ENCODE peak calls at places on chromosomes 13 and 19, in four cellular contexts. G is fibroblast of lung, X is GM23248, V is lower lobe of right lung. A is an unnamed sample.

GRCh38 chr13:44818428-44818827 is 170.8 kb downstream of the NUFIP1 start:
- DNase-seq in G (no peak), X (peak; percentile 25), V (no peak), A (no peak)

GRCh38 chr19:31938675-31939074 is 406.7 kb upstream of the ZNF507 start:
- DNase-seq in G (peak; percentile 25), X (no peak), V (no peak), A (no peak)

GRCh38 chr19:10565028-10565566 is 713 bp downstream of the KRI1 start:
- DNase-seq in G (peak; percentile 32), X (peak; percentile 77), V (peak; percentile 68), A (no peak)

GRCh38 chr19:12834976-12835757 is 788 bp upstream of the RTBDN start:
- DNase-seq in G (no peak), X (peak; percentile 70), V (peak; percentile 57), A (peak; percentile 61)

GRCh38 chr13:46751811-46752635 is 44.9 kb downstream of the ESD start:
- DNase-seq in G (no peak), X (peak; percentile 65), V (no peak), A (no peak)

GRCh38 chr13:88196106-88196505 is 524.9 kb downstream of the SLITRK5 start:
- DNase-seq in G (peak; percentile 2), X (no peak), V (no peak), A (no peak)

GRCh38 chr13:92808007-92808406 is 418.6 kb upstream of the GPC6 start:
- DNase-seq in G (peak; percentile 61), X (no peak), V (no peak), A (no peak)

GRCh38 chr13:114071441-114071840 is 61.0 kb downstream of the RASA3 start:
- DNase-seq in G (peak; percentile 32), X (no peak), V (no peak), A (no peak)

GRCh38 chr19:30428281-30428680 is 56.1 kb downstream of the ZNF536 start:
- DNase-seq in G (no peak), X (no peak), V (no peak), A (no peak)

GRCh38 chr13:108789476-108789875 is 160.1 kb downstream of the MYO16 start:
- DNase-seq in G (no peak), X (no peak), V (no peak), A (no peak)

GRCh38 chr19:19661675-19662251 is 1.7 kb downstream of the ATP13A1 start:
- DNase-seq in G (no peak), X (peak; percentile 12), V (peak; percentile 48), A (no peak)

GRCh38 chr13:97946951-97947588 is 6.4 kb upstream of the IPO5 start:
- DNase-seq in G (peak; percentile 89), X (peak; percentile 92), V (no peak), A (no peak)

GRCh38 chr13:98738213-98738612 is 14.3 kb downstream of the SLC15A1 start:
- DNase-seq in G (no peak), X (no peak), V (no peak), A (no peak)

GRCh38 chr13:106373304-106373988 is 162.0 kb downstream of the EFNB2 start:
- DNase-seq in G (peak; percentile 24), X (no peak), V (no peak), A (no peak)

GRCh38 chr13:75016225-75016624 is 465.7 kb downstream of the TBC1D4 start:
- DNase-seq in G (peak; percentile 14), X (no peak), V (no peak), A (no peak)

GRCh38 chr13:80712026-80712425 is 371.1 kb upstream of the SPRY2 start:
- DNase-seq in G (peak; percentile 37), X (no peak), V (no peak), A (no peak)

GRCh38 chr13:110341445-110342247 is 34.6 kb downstream of the COL4A2 start:
- DNase-seq in G (peak; percentile 78), X (no peak), V (no peak), A (peak; percentile 26)

GRCh38 chr13:73778242-73778864 is 355.9 kb downstream of the KLF12 start:
- DNase-seq in G (no peak), X (no peak), V (no peak), A (no peak)

GRCh38 chr13:47218611-47219010 is 321.8 kb upstream of the HTR2A start:
- DNase-seq in G (no peak), X (no peak), V (no peak), A (no peak)

GRCh38 chr13:97199451-97199850 is 22.7 kb upstream of the MBNL2 start:
- DNase-seq in G (no peak), X (no peak), V (no peak), A (no peak)

GRCh38 chr19:16127080-16127479 is 15.4 kb downstream of the RAB8A start:
- DNase-seq in G (no peak), X (no peak), V (no peak), A (no peak)

GRCh38 chr13:23378009-23378632 is 55.4 kb downstream of the SACS start:
- DNase-seq in G (peak; percentile 98), X (peak; percentile 100), V (no peak), A (no peak)

GRCh38 chr19:52190679-52191293 is 934 bp downstream of the PPP2R1A start:
- DNase-seq in G (peak; percentile 51), X (peak; percentile 61), V (peak; percentile 55), A (peak; percentile 44)

GRCh38 chr19:46761418-46761831 is 15.2 kb upstream of the STRN4 start:
- DNase-seq in G (peak; percentile 91), X (peak; percentile 28), V (no peak), A (no peak)

GRCh38 chr19:1901940-1902404 is 3.2 kb upstream of the ADAT3 start:
- DNase-seq in G (peak; percentile 9), X (no peak), V (peak; percentile 78), A (no peak)

GRCh38 chr19:46225558-46226004 is 4.0 kb upstream of the IGFL1 start:
- DNase-seq in G (peak; percentile 31), X (peak; percentile 25), V (no peak), A (no peak)

GRCh38 chr13:96216543-96216942 is 126.6 kb downstream of the HS6ST3 start:
- DNase-seq in G (no peak), X (no peak), V (no peak), A (no peak)

GRCh38 chr13:24208314-24208713 is 47.8 kb downstream of the SPATA13 start:
- DNase-seq in G (peak; percentile 88), X (peak; percentile 91), V (no peak), A (no peak)

GRCh38 chr19:16698914-16699313 is 20.7 kb upstream of the NWD1 start:
- DNase-seq in G (no peak), X (no peak), V (peak; percentile 46), A (peak; percentile 85)

GRCh38 chr13:65631078-65631477 is 1599.1 kb downstream of the PCDH9 start:
- DNase-seq in G (peak; percentile 18), X (peak; percentile 4), V (no peak), A (no peak)

GRCh38 chr13:60591348-60591747 is 194.3 kb downstream of the TDRD3 start:
- DNase-seq in G (no peak), X (peak; percentile 85), V (no peak), A (no peak)

GRCh38 chr13:69579351-69579750 is 528.3 kb upstream of the ATXN8OS start:
- DNase-seq in G (no peak), X (no peak), V (no peak), A (no peak)

GRCh38 chr13:91632071-91632470 is 233.7 kb downstream of the GPC5 start:
- DNase-seq in G (peak; percentile 18), X (peak; percentile 3), V (no peak), A (no peak)

GRCh38 chr19:7779631-7780486 is 16.8 kb downstream of the CLEC4M start:
- DNase-seq in G (no peak), X (no peak), V (no peak), A (no peak)

GRCh38 chr19:5341448-5341820 is 822 bp upstream of the PTPRS start:
- DNase-seq in G (no peak), X (no peak), V (no peak), A (no peak)
- H3K27me3 ChIP-seq in G (peaks cover 20% of the 10 kb centered on the region), X (no peaks in the 10 kb centered on the region), V (peaks cover 53% of the 10 kb centered on the region), A (no peaks in the 10 kb centered on the region)

DNA sequence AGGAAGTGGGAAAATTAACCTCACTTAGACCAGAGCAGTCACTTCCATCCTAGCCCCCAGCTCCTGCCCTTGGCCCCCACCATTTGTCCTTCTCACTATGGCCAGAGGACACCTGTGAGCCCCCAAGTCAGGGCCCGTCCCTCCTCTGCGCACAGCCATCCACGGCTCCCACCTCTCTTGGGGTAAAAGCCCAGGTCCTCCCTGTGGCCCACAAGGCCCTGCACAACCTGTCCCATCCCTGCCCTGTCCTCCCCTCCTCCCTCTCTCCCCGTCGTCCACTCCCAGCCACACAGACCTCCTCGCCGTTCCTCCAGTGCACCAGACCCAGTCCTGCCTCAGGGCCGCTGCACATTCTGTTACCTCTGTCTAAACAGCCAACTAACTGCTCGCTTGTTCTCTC is 53.9 kb downstream of the SMIM24 start:
- DNase-seq in G (no peak), X (no peak), V (no peak), A (no peak)
- H3K4me3 ChIP-seq in G (no peak overlapping the region), X (no peak overlapping the region), V (no peak overlapping the region), A (no peak overlapping the region)

DNA sequence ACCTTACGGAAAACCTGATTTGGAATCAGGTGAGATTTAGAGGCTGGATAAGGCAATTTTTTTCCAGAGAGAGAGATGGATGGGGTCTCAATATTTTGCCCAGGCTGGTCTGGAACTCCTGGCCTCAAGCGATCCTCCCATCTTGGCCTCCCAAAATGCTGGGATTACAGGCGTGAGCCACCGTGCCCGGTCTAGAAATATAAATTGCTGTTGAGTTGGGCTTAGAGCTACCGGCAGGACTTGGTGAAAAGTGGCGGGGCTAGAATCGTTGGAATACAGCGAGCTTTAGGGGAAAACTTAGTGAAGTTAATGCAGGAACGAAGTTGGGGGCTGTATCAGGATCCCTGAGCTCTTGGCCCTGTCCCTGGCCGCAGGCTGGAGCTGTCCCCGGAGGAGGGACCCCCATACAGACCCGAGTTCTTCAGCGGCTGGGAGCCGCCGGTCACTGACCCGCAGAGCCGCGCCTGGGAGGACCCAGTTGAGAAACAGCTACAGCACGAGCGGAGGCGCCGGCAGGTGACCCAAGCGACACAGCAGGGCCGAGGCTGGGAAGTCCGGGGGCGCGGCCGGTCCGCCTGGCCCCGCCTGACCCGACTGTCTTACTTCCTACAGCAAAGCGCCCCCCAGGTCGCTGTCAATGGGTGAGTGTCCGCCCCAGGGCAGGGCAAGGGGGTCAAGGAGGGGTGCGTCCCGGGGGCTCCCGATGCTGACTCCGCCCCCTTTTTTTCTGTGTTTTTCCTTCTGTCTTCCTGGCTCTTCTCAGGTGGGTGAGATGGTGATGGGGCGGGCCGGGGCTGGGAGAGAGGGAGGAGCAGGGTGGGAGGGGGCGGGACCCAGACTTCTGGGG is 7.6 kb downstream of the EPS8L1 start:
- DNase-seq in G (no peak), X (no peak), V (no peak), A (no peak)
- H3K27me3 ChIP-seq in G (peaks cover 31% of the 10 kb centered on the region), X (peaks cover 72% of the 10 kb centered on the region), V (peaks cover 58% of the 10 kb centered on the region), A (no peaks in the 10 kb centered on the region)

GRCh38 chr19:39842693-39843435 is 3.3 kb downstream of the FBL start:
- DNase-seq in G (no peak), X (no peak), V (no peak), A (no peak)
- H3K4me3 ChIP-seq in G (no peak overlapping the region), X (peak overlapping the region; percentile 91), V (no peak overlapping the region), A (no peak overlapping the region)

DNA sequence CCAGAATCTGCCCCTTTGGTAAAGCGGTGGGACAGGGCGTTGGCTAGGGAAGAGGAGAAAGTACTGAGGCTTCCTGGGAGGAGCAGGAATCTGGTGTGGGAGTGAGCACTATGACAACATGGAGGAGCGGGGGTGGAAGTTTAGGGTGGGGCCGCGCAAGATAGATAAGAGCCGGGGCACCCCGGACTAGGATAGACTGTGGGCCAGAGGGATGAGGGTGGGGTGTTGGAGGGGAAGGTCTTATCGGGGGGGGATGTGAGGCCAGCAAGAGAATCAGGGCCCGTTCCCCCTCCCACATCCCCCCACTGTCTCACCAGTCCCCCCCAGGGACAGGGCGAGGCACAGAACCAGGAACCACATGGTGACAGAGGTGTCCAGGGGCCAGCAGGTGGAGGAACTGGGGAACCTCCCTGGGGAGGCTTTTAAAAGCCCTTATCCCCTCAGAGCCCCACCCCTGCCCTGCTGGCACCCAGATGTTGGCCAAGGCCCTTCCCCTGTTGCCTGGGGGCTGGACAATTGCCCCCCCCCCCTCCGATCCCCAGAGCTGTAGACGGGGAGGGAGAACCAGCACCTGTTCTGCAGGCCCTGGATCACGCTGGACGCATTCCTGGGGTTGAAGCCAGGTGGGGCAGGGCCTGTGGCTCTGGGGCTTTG is at the start of gene KLK1:
- DNase-seq in G (no peak), X (no peak), V (no peak), A (no peak)
- H3K27me3 ChIP-seq in G (peaks cover 16% of the 10 kb centered on the region), X (peaks cover 37% of the 10 kb centered on the region), V (peaks cover 68% of the 10 kb centered on the region), A (no peaks in the 10 kb centered on the region)